ENCODE peak calls at places on chromosomes 12 and 14, in five cellular contexts. O is activated CD4-positive, CD25-positive, alpha-beta regulatory T cell; Y is stimulated activated CD4-positive, alpha-beta T cell treated with anti-CD3 and anti-CD28 coated beads, Interleukin-4, amount 100 ng/mL, for 48 hours; K is dorsolateral prefrontal cortex; N is A172. S is an unnamed sample.

GRCh38 chr12:117742721-117743120 is 226.1 kb downstream of the KSR2 start:
- DNase-seq in O (no peak), Y (no peak), K (no peak), N (no peak), S (no peak)

GRCh38 chr12:27336254-27336653 is 3.6 kb downstream of the BMAL2 start:
- DNase-seq in O (no peak), Y (no peak), K (no peak), N (no peak), S (no peak)

GRCh38 chr12:120684523-120684932 is 2.4 kb upstream of the MLEC start:
- DNase-seq in O (no peak), Y (no peak), K (no peak), N (no peak), S (no peak)

GRCh38 chr12:116480210-116480818 is 78.9 kb upstream of the MAP1LC3B2 start:
- DNase-seq in O (no peak), Y (no peak), K (no peak), N (no peak), S (no peak)

GRCh38 chr14:102317564-102318248 is 1.8 kb upstream of the ZNF839 start:
- DNase-seq in O (no peak), Y (no peak), K (no peak), N (no peak), S (no peak)

GRCh38 chr12:121167232-121167820 is 34.6 kb downstream of the P2RX7 start:
- DNase-seq in O (no peak), Y (no peak), K (no peak), N (no peak), S (no peak)

GRCh38 chr12:65567820-65568219 is 256.5 kb upstream of the HMGA2 start:
- DNase-seq in O (no peak), Y (no peak), K (no peak), N (no peak), S (no peak)

GRCh38 chr14:59276235-59276634 is 87.8 kb downstream of the DAAM1 start:
- DNase-seq in O (no peak), Y (no peak), K (no peak), N (no peak), S (no peak)

GRCh38 chr12:101939856-101940265 is 62.5 kb downstream of the DRAM1 start:
- DNase-seq in O (peak), Y (peak), K (peak), N (peak), S (peak)

GRCh38 chr14:89617471-89618291 is 200.6 kb upstream of the FOXN3 start:
- DNase-seq in O (no peak), Y (no peak), K (peak), N (no peak), S (no peak)

GRCh38 chr12:68199127-68199526 is 26.5 kb downstream of the IL26 start:
- DNase-seq in O (no peak), Y (no peak), K (no peak), N (no peak), S (no peak)

GRCh38 chr14:50001146-50001998 is 108.5 kb downstream of the ARF6 start:
- DNase-seq in O (peak), Y (peak), K (no peak), N (peak), S (no peak)

GRCh38 chr14:65170768-65171251 is 68.5 kb upstream of the MAX start:
- DNase-seq in O (peak), Y (peak), K (peak), N (peak), S (no peak)

GRCh38 chr12:77237896-77238295 is 172.5 kb upstream of the E2F7 start:
- DNase-seq in O (no peak), Y (no peak), K (no peak), N (no peak), S (no peak)

GRCh38 chr14:54562334-54562733 is 4.6 kb upstream of the SAMD4A start:
- DNase-seq in O (no peak), Y (no peak), K (no peak), N (no peak), S (no peak)

GRCh38 chr14:86788229-86788628 is 1204.8 kb downstream of the GALC start:
- DNase-seq in O (no peak), Y (no peak), K (no peak), N (peak), S (no peak)

GRCh38 chr12:53048033-53048779 is 1.7 kb upstream of the TNS2 start:
- DNase-seq in O (no peak), Y (no peak), K (peak), N (peak), S (no peak)

GRCh38 chr14:66709292-66709691 is 201.3 kb downstream of the GPHN start:
- DNase-seq in O (no peak), Y (no peak), K (no peak), N (peak), S (peak)

S was measured in CMK.